ENCODE peak calls at places on chromosomes 3 and 15, in four cellular contexts. U is NCI-H2171 treated with DMSO at 0.1 percent for 48 hours, C is SW 1271, D is cerebellar cortex. E is an unnamed sample.

GRCh38 chr3:125154800-125155269 is 57.7 kb downstream of the SLC12A8 start:
- DNase-seq in U (no peak), D (no peak), C (no peak), E (no peak)

GRCh38 chr3:192851821-192852352 is 65.8 kb downstream of the MB21D2 start:
- DNase-seq in D (no peak), U (no peak), C (peak; percentile 81), E (no peak)

GRCh38 chr3:1092771-1093170 is at the start of gene CNTN6:
- DNase-seq in U (peak; percentile 19), C (no peak), D (peak; percentile 81), E (no peak)

GRCh38 chr3:51024765-51025681 is 350.3 kb downstream of the DOCK3 start:
- DNase-seq in U (peak; percentile 90), D (no peak), C (no peak), E (no peak)

GRCh38 chr15:68631621-68632051 is 52.8 kb downstream of the CORO2B start:
- DNase-seq in C (no peak), U (no peak), D (peak; percentile 74), E (no peak)

GRCh38 chr3:194001728-194002459 is 134.1 kb upstream of the HES1 start:
- DNase-seq in U (no peak), C (no peak), D (no peak), E (no peak)

GRCh38 chr3:143135150-143135549 is 15.6 kb downstream of the CHST2 start:
- DNase-seq in U (no peak), D (no peak), C (peak; percentile 88), E (no peak)

GRCh38 chr3:154886437-154886836 is 193.7 kb upstream of the MME start:
- DNase-seq in D (no peak), C (peak; percentile 77), U (no peak), E (no peak)

GRCh38 chr3:152021951-152022461 is 148.6 kb downstream of the SUCNR1 start:
- DNase-seq in U (no peak), C (peak; percentile 25), D (no peak), E (no peak)

GRCh38 chr15:67997996-67998395 is 56.1 kb upstream of the PIAS1 start:
- DNase-seq in C (no peak), D (no peak), U (no peak), E (no peak)

GRCh38 chr3:50068134-50068533 is 20.6 kb upstream of the RBM5 start:
- DNase-seq in U (no peak), C (no peak), D (no peak), E (no peak)

GRCh38 chr3:25045291-25045690 is 382.8 kb upstream of the RARB start:
- DNase-seq in D (no peak), U (peak; percentile 19), C (no peak), E (no peak)

GRCh38 chr3:112848196-112848595 is 1.5 kb upstream of the CD200R1L start:
- DNase-seq in C (no peak), U (no peak), D (no peak), E (no peak)

GRCh38 chr15:88940110-88940675 is 27.0 kb upstream of the MFGE8 start:
- DNase-seq in C (no peak), U (no peak), D (no peak), E (no peak)

GRCh38 chr15:89114974-89115373 is 26.7 kb downstream of the ABHD2 start:
- DNase-seq in C (no peak), D (peak; percentile 83), U (peak; percentile 51), E (no peak)

GRCh38 chr3:42667096-42667522 is 13.6 kb downstream of the ZBTB47 start:
- DNase-seq in C (no peak), U (no peak), D (no peak), E (no peak)

GRCh38 chr3:128432898-128433629 is 33.6 kb downstream of the DNAJB8 start:
- DNase-seq in U (peak; percentile 19), D (no peak), C (no peak), E (peak; percentile 63)

GRCh38 chr3:122793568-122794416 is at the start of gene HSPBAP1:
- DNase-seq in U (no peak), C (no peak), D (peak; percentile 92), E (peak; percentile 91)

GRCh38 chr15:67444100-67444499 is 76.8 kb upstream of the C15orf61 start:
- DNase-seq in C (no peak), D (no peak), U (peak; percentile 60), E (no peak)

GRCh38 chr3:161560006-161560637 is 63.5 kb downstream of the OTOL1 start:
- DNase-seq in U (peak; percentile 21), D (peak; percentile 65), C (peak; percentile 24), E (peak; percentile 47)

GRCh38 chr3:113895964-113896363 is 51.8 kb upstream of the ZDHHC23 start:
- DNase-seq in U (no peak), D (no peak), C (no peak), E (no peak)

E was measured in Caco-2.